ENCODE peak calls at places on chromosomes 12 and 14, in ten cellular contexts. E, Z, U, S, M, N, L, I, D and O are unnamed samples.

GRCh38 chr12:57793920-57794319 is 11.3 kb downstream of the TSFM start:
- DNase-seq in E (no peak), Z (peak; percentile 79), U (no peak), S (no peak), M (no peak), N (no peak), L (no peak), I (no peak), D (peak; percentile 91), O (no peak)

GRCh38 chr12:93200291-93200917 is 177.3 kb upstream of the NUDT4 start:
- DNase-seq in E (no peak), Z (no peak), U (no peak), S (no peak), M (no peak), N (no peak), L (no peak), I (no peak), D (peak; percentile 61), O (no peak)

GRCh38 chr12:53193953-53194716 is 12.9 kb downstream of the ITGB7 start:
- DNase-seq in E (no peak), Z (no peak), U (no peak), S (no peak), M (no peak), N (no peak), L (no peak), I (no peak), D (no peak), O (no peak)

GRCh38 chr12:53044052-53044581 is 5.7 kb upstream of the TNS2 start:
- DNase-seq in E (no peak), Z (peak; percentile 48), U (no peak), S (no peak), M (no peak), N (peak; percentile 75), L (no peak), I (no peak), D (no peak), O (no peak)

GRCh38 chr12:45458238-45458637 is 242.3 kb downstream of the ANO6 start:
- DNase-seq in E (no peak), Z (no peak), U (no peak), S (no peak), M (no peak), N (no peak), L (no peak), I (no peak), D (no peak), O (no peak)

GRCh38 chr12:39441963-39442894 is 691 bp downstream of the KIF21A start:
- DNase-seq in E (peak; percentile 11), Z (peak; percentile 17), U (peak; percentile 19), S (peak; percentile 16), M (peak; percentile 22), N (peak; percentile 62), L (no peak), I (peak; percentile 81), D (peak; percentile 48), O (peak; percentile 47)

GRCh38 chr14:61547186-61548121 is 147.9 kb upstream of the HIF1A start:
- DNase-seq in E (no peak), Z (peak; percentile 91), U (no peak), S (no peak), M (no peak), N (no peak), L (no peak), I (no peak), D (peak; percentile 92), O (no peak)

GRCh38 chr14:52950410-52950897 is 396 bp downstream of the FERMT2 start:
- DNase-seq in E (no peak), Z (peak; percentile 44), U (no peak), S (peak; percentile 55), M (no peak), N (no peak), L (no peak), I (peak; percentile 71), D (no peak), O (no peak)

GRCh38 chr12:131917139-131917710 is 11.9 kb upstream of the PUS1 start:
- DNase-seq in E (no peak), Z (no peak), U (no peak), S (no peak), M (no peak), N (no peak), L (no peak), I (no peak), D (no peak), O (no peak)

GRCh38 chr12:53414756-53415417 is 8.8 kb upstream of the AMHR2 start:
- DNase-seq in E (no peak), Z (no peak), U (no peak), S (no peak), M (no peak), N (no peak), L (no peak), I (no peak), D (no peak), O (no peak)

GRCh38 chr12:116982721-116983502 is 72.2 kb downstream of the FBXW8 start:
- DNase-seq in E (no peak), Z (peak; percentile 94), U (no peak), S (no peak), M (no peak), N (no peak), L (peak; percentile 69), I (no peak), D (peak; percentile 96), O (no peak)

GRCh38 chr14:42140831-42141279 is 534.2 kb downstream of the LRFN5 start:
- DNase-seq in E (no peak), Z (peak; percentile 44), U (no peak), S (no peak), M (no peak), N (no peak), L (peak; percentile 50), I (no peak), D (peak; percentile 73), O (no peak)

GRCh38 chr14:102913341-102914211 is 8.9 kb upstream of the AMN start:
- DNase-seq in E (no peak), Z (no peak), U (no peak), S (no peak), M (no peak), N (no peak), L (no peak), I (no peak), D (no peak), O (no peak)

GRCh38 chr14:64636208-64636979 is 67.8 kb upstream of the PLEKHG3 start:
- DNase-seq in E (peak; percentile 54), Z (peak; percentile 66), U (peak; percentile 54), S (peak; percentile 59), M (peak; percentile 53), N (peak; percentile 72), L (peak; percentile 25), I (peak; percentile 78), D (peak; percentile 36), O (peak; percentile 51)

GRCh38 chr12:51441583-51441982 is 17.0 kb downstream of the SLC4A8 start:
- DNase-seq in E (no peak), Z (peak; percentile 67), U (no peak), S (no peak), M (no peak), N (no peak), L (no peak), I (no peak), D (peak; percentile 90), O (no peak)

GRCh38 chr12:51269174-51270066 is 795 bp downstream of the SMAGP start:
- DNase-seq in E (peak; percentile 13), Z (peak; percentile 29), U (peak; percentile 29), S (peak; percentile 44), M (no peak), N (no peak), L (no peak), I (peak; percentile 62), D (peak; percentile 39), O (no peak)

GRCh38 chr12:106309671-106310313 is 7.3 kb downstream of the TCP11L2 start:
- DNase-seq in E (no peak), Z (peak; percentile 86), U (no peak), S (no peak), M (no peak), N (no peak), L (peak; percentile 14), I (no peak), D (peak; percentile 94), O (no peak)

GRCh38 chr14:29982993-29983392 is 55.3 kb upstream of the PRKD1 start:
- DNase-seq in E (no peak), Z (no peak), U (no peak), S (no peak), M (no peak), N (no peak), L (no peak), I (no peak), D (no peak), O (no peak)

GRCh38 chr12:132480620-132481132 is 9.3 kb upstream of the FBRSL1 start:
- DNase-seq in E (no peak), Z (no peak), U (no peak), S (no peak), M (no peak), N (no peak), L (no peak), I (no peak), D (no peak), O (no peak)

GRCh38 chr14:22213110-22213509 is 375.9 kb downstream of the DAD1 start:
- DNase-seq in E (no peak), Z (no peak), U (no peak), S (no peak), M (no peak), N (no peak), L (no peak), I (no peak), D (no peak), O (no peak)

GRCh38 chr12:75603475-75603874 is 92.1 kb upstream of the KRR1 start:
- DNase-seq in E (no peak), Z (peak; percentile 44), U (no peak), S (no peak), M (no peak), N (no peak), L (no peak), I (no peak), D (peak; percentile 32), O (no peak)

GRCh38 chr12:124177276-124177950 is 117.5 kb upstream of the RFLNA start:
- DNase-seq in E (no peak), Z (no peak), U (no peak), S (no peak), M (no peak), N (no peak), L (no peak), I (no peak), D (no peak), O (no peak)

GRCh38 chr12:2284857-2285256 is 232.1 kb downstream of the CACNA1C start:
- DNase-seq in E (no peak), Z (peak; percentile 84), U (no peak), S (peak; percentile 79), M (no peak), N (peak; percentile 19), L (peak; percentile 48), I (peak; percentile 89), D (peak; percentile 79), O (peak; percentile 15)

GRCh38 chr14:73785336-73785833 is 66.2 kb upstream of the PTGR2 start:
- DNase-seq in E (no peak), Z (peak; percentile 79), U (no peak), S (no peak), M (no peak), N (no peak), L (peak; percentile 55), I (no peak), D (peak; percentile 93), O (no peak)

GRCh38 chr14:23478109-23478698 is 8.7 kb downstream of the NGDN start:
- DNase-seq in E (peak; percentile 10), Z (peak; percentile 68), U (peak; percentile 27), S (peak; percentile 32), M (peak; percentile 13), N (peak; percentile 52), L (no peak), I (peak; percentile 65), D (peak; percentile 63), O (peak; percentile 26)

GRCh38 chr12:52370906-52371608 is 3.8 kb upstream of the KRT85 start:
- DNase-seq in E (no peak), Z (peak; percentile 85), U (no peak), S (peak; percentile 45), M (no peak), N (peak; percentile 64), L (peak; percentile 23), I (no peak), D (peak; percentile 78), O (no peak)

GRCh38 chr12:93722757-93723567 is 45.8 kb downstream of the CRADD start:
- DNase-seq in E (no peak), Z (peak; percentile 27), U (no peak), S (no peak), M (no peak), N (no peak), L (no peak), I (no peak), D (peak; percentile 47), O (no peak)

GRCh38 chr14:92646952-92647461 is 101.4 kb downstream of the LGMN start:
- DNase-seq in E (no peak), Z (peak; percentile 98), U (no peak), S (no peak), M (no peak), N (no peak), L (peak; percentile 52), I (no peak), D (peak; percentile 92), O (no peak)